ENCODE peak calls at places on chromosomes 12 and 14, in nine cellular contexts. C is HFF-Myc; T is activated T-helper 1 cell treated with anti-CD3 and anti-CD28 coated beads, Interleukin-12 subunit alpha, Interleukin-12 subunit beta, Interleukin-2, Interleukin-4 antibody, amounts not matched to agents 30 ng/mL and 10 ng/mL and 1 ng/mL, durations not matched to agents 14 hours and 24 hours and 36 hours; Q is CD8-positive, alpha-beta memory T cell; O is NCI-H460; L is COLO829; V is CD4-positive, alpha-beta T cell; X is AG08395; S is hippocampal formation. J is an unnamed sample.

GRCh38 chr12:67271976-67272375 is 2.8 kb downstream of the CAND1 start:
- DNase-seq in C (no peak), T (no peak), Q (no peak), O (no peak), L (no peak), V (no peak), X (no peak), S (no peak), J (no peak)

GRCh38 chr12:110794623-110795280 is 52.0 kb upstream of the CCDC63 start:
- DNase-seq in C (peak; percentile 9), T (no peak), Q (no peak), O (no peak), L (no peak), V (no peak), X (peak; percentile 35), S (no peak), J (no peak)

GRCh38 chr14:74941676-74942097 is 13.7 kb downstream of the PGF start:
- DNase-seq in C (no peak), T (peak; percentile 51), Q (peak; percentile 28), O (no peak), L (no peak), V (peak; percentile 50), X (peak; percentile 60), S (peak; percentile 61), J (no peak)

GRCh38 chr14:72651081-72651480 is 242.8 kb downstream of the DPF3 start:
- DNase-seq in C (no peak), T (no peak), Q (no peak), O (no peak), L (no peak), V (no peak), X (peak; percentile 17), S (no peak), J (no peak)

GRCh38 chr14:34023824-34024767 is 73.2 kb upstream of the EGLN3 start:
- DNase-seq in C (no peak), T (no peak), Q (no peak), O (no peak), L (peak; percentile 14), V (no peak), X (no peak), S (no peak), J (no peak)

GRCh38 chr14:75615200-75615599 is 36.8 kb downstream of the FLVCR2 start:
- DNase-seq in C (no peak), T (no peak), Q (no peak), O (no peak), L (no peak), V (no peak), X (no peak), S (peak; percentile 36), J (no peak)

GRCh38 chr14:104881369-104881979 is 16.4 kb downstream of the CEP170B start:
- DNase-seq in C (no peak), T (no peak), Q (no peak), O (no peak), L (no peak), V (no peak), X (no peak), S (no peak), J (no peak)

GRCh38 chr12:109695961-109696461 is 17.6 kb upstream of the FAM222A start:
- DNase-seq in C (peak; percentile 15), T (no peak), Q (no peak), O (no peak), L (peak; percentile 27), V (no peak), X (peak; percentile 21), S (no peak), J (no peak)

GRCh38 chr12:104480826-104481457 is 24.2 kb downstream of the CHST11 start:
- DNase-seq in C (no peak), T (no peak), Q (no peak), O (no peak), L (no peak), V (no peak), X (no peak), S (no peak), J (no peak)

GRCh38 chr12:122867701-122868461 is 28.0 kb downstream of the VPS37B start:
- DNase-seq in C (no peak), T (no peak), Q (no peak), O (peak; percentile 28), L (no peak), V (no peak), X (no peak), S (no peak), J (no peak)

GRCh38 chr12:1660304-1661187 is 30.3 kb upstream of the ADIPOR2 start:
- DNase-seq in C (no peak), T (no peak), Q (peak; percentile 61), O (no peak), L (no peak), V (no peak), X (no peak), S (peak; percentile 71), J (peak; percentile 59)

GRCh38 chr12:68067762-68068376 is 78.6 kb downstream of the IFNG-AS1 start:
- DNase-seq in C (no peak), T (no peak), Q (no peak), O (no peak), L (peak; percentile 12), V (no peak), X (peak; percentile 5), S (no peak), J (no peak)

GRCh38 chr12:45423931-45424330 is 208.0 kb downstream of the ANO6 start:
- DNase-seq in C (no peak), T (no peak), Q (no peak), O (no peak), L (no peak), V (no peak), X (no peak), S (no peak), J (no peak)

J was measured in T-helper 2 cell.